ENCODE peak calls at places on chromosomes 4 and X, in nine cellular contexts. Y is left lung; Q is K562; O is heart right ventricle; A is cardiac muscle cell; L is naive thymus-derived CD4-positive, alpha-beta T cell; B is fibroblast of lung; E is pancreas; U is heart left ventricle. H is an unnamed sample. For H3K4me1, the result is how much of the 10 kb centered on the place peaks cover.

GRCh38 chr4:2615821-2616220 is 79.4 kb downstream of the FAM193A start:
- DNase-seq in Y (no peak), Q (no peak), O (no peak), A (no peak), L (no peak), B (no peak), E (no peak), U (no peak), H (no peak)

GRCh38 chr4:66929748-66930147 is 615.6 kb downstream of the CENPC start:
- DNase-seq in Y (no peak), Q (no peak), O (no peak), A (no peak), L (no peak), B (no peak), E (no peak), U (no peak), H (no peak)

GRCh38 chr4:27702710-27703431 is 842.2 kb downstream of the STIM2 start:
- DNase-seq in Y (no peak), Q (peak), O (no peak), A (no peak), L (no peak), B (peak), E (no peak), U (no peak), H (no peak)

GRCh38 chr4:15238720-15239119 is 189.1 kb upstream of the C1QTNF7 start:
- DNase-seq in Y (no peak), Q (peak), O (no peak), A (peak), L (no peak), B (peak), E (no peak), U (no peak), H (no peak)

GRCh38 chrX:68146054-68146453 is 287.2 kb downstream of the OPHN1 start:
- DNase-seq in Y (no peak), Q (peak), O (no peak), A (peak), L (no peak), B (peak), E (no peak), U (no peak), H (no peak)

GRCh38 chrX:41470706-41471105 is 23.6 kb downstream of the NYX start:
- DNase-seq in Y (no peak), Q (no peak), O (no peak), A (no peak), L (no peak), B (no peak), E (no peak), U (no peak), H (no peak)

GRCh38 chr4:67130411-67130810 is 414.9 kb downstream of the CENPC start:
- DNase-seq in Y (no peak), Q (no peak), O (no peak), A (no peak), L (no peak), B (no peak), E (no peak), U (no peak), H (no peak)

GRCh38 chrX:138877746-138878145 is 166.2 kb upstream of the FGF13 start:
- DNase-seq in Y (no peak), Q (no peak), O (no peak), A (no peak), L (no peak), B (no peak), E (no peak), U (no peak), H (no peak)

GRCh38 chr4:148442830-148443549 is 776 bp upstream of the NR3C2 start:
- DNase-seq in Y (no peak), Q (no peak), O (peak), A (no peak), L (no peak), B (peak), E (no peak), U (no peak), H (peak)

GRCh38 chr4:144582105-144582850 is 63.7 kb upstream of the HHIP start:
- DNase-seq in Y (no peak), Q (no peak), O (no peak), A (no peak), L (no peak), B (no peak), E (no peak), U (no peak), H (no peak)

GRCh38 chrX:10171291-10171690 is 14.5 kb downstream of the CLCN4 start:
- DNase-seq in Y (no peak), Q (no peak), O (no peak), A (no peak), L (no peak), B (no peak), E (no peak), U (no peak), H (no peak)

GRCh38 chr4:2745981-2746806 is 9.9 kb downstream of the TNIP2 start:
- DNase-seq in Y (peak), Q (peak), O (peak), A (peak), L (no peak), B (peak), E (peak), U (peak), H (peak)

GRCh38 chrX:153657161-153657560 is 10.2 kb downstream of the DUSP9 start:
- DNase-seq in Y (no peak), Q (no peak), O (no peak), A (no peak), L (no peak), B (no peak), E (peak), U (no peak), H (no peak)

GRCh38 chrX:13487731-13488505 is 81.5 kb upstream of the EGFL6 start:
- DNase-seq in Y (no peak), Q (peak), O (no peak), A (peak), L (no peak), B (peak), E (no peak), U (peak), H (no peak)

GRCh38 chrX:134144231-134144630 is 92.8 kb upstream of the CCDC160 start:
- DNase-seq in Y (no peak), Q (peak), O (no peak), A (peak), L (no peak), B (peak), E (no peak), U (no peak), H (no peak)

GRCh38 chr4:8191136-8191747 is 7.8 kb upstream of the SH3TC1 start:
- DNase-seq in Y (peak), Q (peak), O (peak), A (peak), L (no peak), B (peak), E (no peak), U (peak), H (peak)

GRCh38 chr4:122758033-122758432 is 25.5 kb downstream of the BBS12 start:
- DNase-seq in Y (no peak), Q (peak), O (no peak), A (peak), L (no peak), B (peak), E (no peak), U (no peak), H (no peak)

GRCh38 chrX:46628406-46629371 is 55.1 kb downstream of the CHST7 start:
- DNase-seq in Y (peak), Q (no peak), O (peak), A (peak), L (no peak), B (peak), E (no peak), U (peak), H (no peak)

GRCh38 chr4:176784816-176785215 is 7.9 kb downstream of the VEGFC start:
- DNase-seq in Y (no peak), Q (no peak), O (no peak), A (no peak), L (no peak), B (peak), E (no peak), U (no peak), H (no peak)

GRCh38 chr4:163600731-163601130 is 106.2 kb downstream of the TMA16 start:
- DNase-seq in Y (no peak), Q (no peak), O (no peak), A (no peak), L (no peak), B (no peak), E (no peak), U (no peak), H (no peak)

GRCh38 chr4:178198691-178199090 is 756.5 kb upstream of the AGA start:
- DNase-seq in Y (no peak), Q (no peak), O (no peak), A (no peak), L (no peak), B (peak), E (no peak), U (no peak), H (no peak)

GRCh38 chrX:8841911-8842310 is 40.7 kb upstream of the FAM9A start:
- DNase-seq in Y (no peak), Q (no peak), O (no peak), A (no peak), L (no peak), B (peak), E (no peak), U (no peak), H (no peak)

GRCh38 chr4:109691411-109691920 is 11.8 kb downstream of the CASP6 start:
- DNase-seq in Y (no peak), Q (no peak), O (no peak), A (no peak), L (no peak), B (no peak), E (no peak), U (no peak), H (no peak)

GRCh38 chrX:7139202-7140081 is 8.1 kb upstream of the STS start:
- DNase-seq in Y (no peak), Q (no peak), O (no peak), A (peak), L (no peak), B (peak), E (no peak), U (no peak), H (no peak)

GRCh38 chr4:143083811-143084472 is 100.8 kb upstream of the USP38 start:
- DNase-seq in Y (no peak), Q (no peak), O (no peak), A (peak), L (no peak), B (peak), E (no peak), U (no peak), H (no peak)

GRCh38 chr4:139242511-139243051 is 37.4 kb downstream of the MGARP start:
- DNase-seq in Y (no peak), Q (no peak), O (no peak), A (peak), L (no peak), B (peak), E (no peak), U (no peak), H (no peak)

GRCh38 chr4:145531193-145531592 is 49.5 kb downstream of the SMAD1 start:
- DNase-seq in Y (no peak), Q (no peak), O (peak), A (no peak), L (no peak), B (no peak), E (peak), U (peak), H (no peak)

GRCh38 chr4:66927937-66928336 is 617.4 kb downstream of the CENPC start:
- DNase-seq in Y (no peak), Q (no peak), O (no peak), A (no peak), L (no peak), B (no peak), E (no peak), U (no peak), H (no peak)

GRCh38 chr4:8610858-8611610 is 18.5 kb downstream of the CPZ start:
- DNase-seq in Y (peak), Q (no peak), O (peak), A (no peak), L (no peak), B (no peak), E (peak), U (peak), H (no peak)

GRCh38 chr4:74258949-74259348 is 49.3 kb upstream of the EPGN start:
- DNase-seq in Y (no peak), Q (peak), O (no peak), A (peak), L (no peak), B (peak), E (no peak), U (peak), H (no peak)

GRCh38 chr4:62709618-62710252 is 1509.6 kb downstream of the ADGRL3 start:
- DNase-seq in Y (no peak), Q (peak), O (no peak), A (peak), L (no peak), B (peak), E (no peak), U (no peak), H (no peak)

GRCh38 chr4:183408791-183409190 is 35.6 kb upstream of the CDKN2AIP start:
- DNase-seq in Y (no peak), Q (no peak), O (no peak), A (no peak), L (no peak), B (no peak), E (no peak), U (no peak), H (no peak)

GRCh38 chr4:155984398-155984797 is 30.7 kb upstream of the CTSO start:
- DNase-seq in Y (no peak), Q (no peak), O (no peak), A (no peak), L (no peak), B (no peak), E (no peak), U (no peak), H (no peak)

GRCh38 chrX:54447461-54447860 is 7.3 kb downstream of the TSR2 start:
- DNase-seq in Y (no peak), Q (no peak), O (no peak), A (peak), L (no peak), B (peak), E (no peak), U (no peak), H (no peak)

GRCh38 chrX:78104447-78105176 is 564 bp downstream of the PGK1 start:
- DNase-seq in Y (peak), Q (peak), O (peak), A (peak), L (no peak), B (peak), E (no peak), U (peak), H (peak)

GRCh38 chr4:143254479-143255216 is 69.9 kb downstream of the USP38 start:
- DNase-seq in Y (no peak), Q (peak), O (no peak), A (no peak), L (no peak), B (no peak), E (no peak), U (no peak), H (no peak)

GRCh38 chr4:2352171-2352570 is 66.3 kb downstream of the ZFYVE28 start:
- DNase-seq in Y (peak), Q (no peak), O (no peak), A (no peak), L (no peak), B (no peak), E (no peak), U (peak), H (peak)

GRCh38 chr4:110622841-110623709 is at the start of gene PITX2:
- DNase-seq in Y (peak), Q (no peak), O (peak), A (peak), L (no peak), B (peak), E (peak), U (peak), H (peak)

GRCh38 chr4:48705609-48706008 is 74.5 kb downstream of the FRYL start:
- DNase-seq in Y (no peak), Q (no peak), O (no peak), A (no peak), L (no peak), B (no peak), E (no peak), U (no peak), H (no peak)

GRCh38 chr4:48706741-48707140 is 73.3 kb downstream of the FRYL start:
- DNase-seq in Y (no peak), Q (no peak), O (no peak), A (no peak), L (no peak), B (no peak), E (no peak), U (no peak), H (no peak)

GRCh38 chr4:48708610-48709009 is 71.5 kb downstream of the FRYL start:
- DNase-seq in Y (no peak), Q (no peak), O (no peak), A (no peak), L (no peak), B (no peak), E (no peak), U (no peak), H (no peak)

GRCh38 chr4:48699470-48699869 is 80.6 kb downstream of the FRYL start:
- DNase-seq in Y (no peak), Q (no peak), O (no peak), A (no peak), L (no peak), B (no peak), E (no peak), U (no peak), H (no peak)

DNA sequence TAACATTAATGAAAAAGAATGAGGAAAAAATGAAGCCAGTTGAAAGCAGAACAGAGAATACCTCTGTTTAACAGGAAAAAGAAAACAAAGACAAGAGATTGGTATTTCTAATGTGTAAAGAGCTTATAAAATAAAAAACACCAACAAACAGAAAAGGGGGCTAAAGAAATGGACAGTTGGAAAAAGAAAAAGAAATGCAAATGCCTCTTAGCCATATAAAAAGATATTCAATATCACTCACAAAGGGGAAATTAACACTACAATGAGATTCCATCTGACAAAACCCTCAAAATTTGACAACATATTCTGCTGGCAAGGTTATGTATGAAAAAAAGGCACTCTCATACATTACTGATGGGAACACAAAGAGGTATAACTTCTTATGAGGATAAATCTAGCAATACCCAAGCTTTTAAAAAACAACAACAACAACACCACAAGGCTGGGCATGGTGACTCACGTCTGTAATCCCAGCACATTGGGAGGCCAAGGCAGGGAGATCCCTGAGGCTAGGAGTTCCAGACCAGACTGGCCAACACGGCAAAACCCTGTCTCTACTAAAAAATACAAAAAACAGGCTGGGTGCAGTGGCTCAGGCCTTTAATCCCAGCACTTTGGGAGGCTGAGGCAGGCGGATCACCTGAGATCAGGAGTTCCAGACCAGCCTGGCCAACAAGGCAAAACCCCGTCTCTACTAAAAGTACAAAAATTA is 75.8 kb downstream of the FRYL start:
- DNase-seq in Y (no peak), Q (no peak), O (no peak), A (no peak), L (no peak), B (no peak), E (no peak), U (no peak), H (no peak)
- H3K27ac ChIP-seq in Y (no peak), Q (no peak), O (no peak), A (peak), L (no peak), B (no peak), E (no peak), U (no peak), H (no peak)

DNA sequence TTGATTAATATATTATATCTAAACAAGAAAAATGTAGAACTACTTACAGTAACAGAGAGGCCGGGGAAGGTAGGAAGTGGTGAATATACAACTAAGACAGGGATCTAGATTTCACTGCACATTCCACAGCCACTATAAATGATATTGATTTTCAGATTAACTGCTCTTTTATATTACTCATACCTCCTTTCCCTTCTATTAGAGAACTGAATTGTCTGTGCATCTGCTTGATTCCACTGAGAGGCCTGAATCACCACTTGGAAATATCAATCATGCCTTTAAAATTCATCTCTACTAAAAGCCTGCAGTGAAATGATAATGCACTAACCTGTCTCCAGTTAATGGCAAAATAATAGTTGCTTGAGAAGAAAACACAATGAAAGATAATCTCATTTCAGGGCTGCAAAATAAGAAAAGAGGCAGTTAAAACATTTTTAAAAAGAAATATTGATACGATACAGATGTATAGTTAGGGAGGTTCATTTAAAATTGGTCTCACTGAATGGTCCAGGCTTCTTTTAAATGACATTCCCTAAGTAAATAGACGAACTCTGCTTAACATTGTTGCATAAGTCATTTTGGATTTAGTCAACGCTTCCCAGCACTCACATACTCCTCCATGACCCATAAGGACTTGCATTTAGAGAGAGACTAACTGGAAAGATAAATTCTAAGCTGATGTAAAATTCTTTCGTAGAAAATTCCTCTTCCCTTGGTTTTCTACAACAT is 3.8 kb downstream of the ANTXR2 start:
- DNase-seq in Y (no peak), Q (no peak), O (no peak), A (peak), L (no peak), B (peak), E (no peak), U (no peak), H (no peak)
- H3K4me3 ChIP-seq in Y (no peak), Q (peak), O (no peak), A (peak), L (no peak), B (peak), E (no peak), U (no peak), H (no peak)

GRCh38 chr4:128821151-128821550 is 11.7 kb downstream of the JADE1 start:
- DNase-seq in Y (no peak), Q (no peak), O (no peak), A (no peak), L (no peak), B (no peak), E (no peak), U (no peak), H (no peak)

GRCh38 chr4:128823025-128823661 is 13.6 kb downstream of the JADE1 start:
- DNase-seq in Y (no peak), Q (no peak), O (no peak), A (peak), L (no peak), B (peak), E (no peak), U (no peak), H (no peak)

GRCh38 chr4:128818442-128818841 is 8.9 kb downstream of the JADE1 start:
- DNase-seq in Y (no peak), Q (no peak), O (no peak), A (no peak), L (no peak), B (no peak), E (no peak), U (no peak), H (no peak)

GRCh38 chr4:128819082-128819742 is 9.7 kb downstream of the JADE1 start:
- DNase-seq in Y (no peak), Q (peak), O (no peak), A (no peak), L (no peak), B (no peak), E (no peak), U (no peak), H (no peak)

DNA sequence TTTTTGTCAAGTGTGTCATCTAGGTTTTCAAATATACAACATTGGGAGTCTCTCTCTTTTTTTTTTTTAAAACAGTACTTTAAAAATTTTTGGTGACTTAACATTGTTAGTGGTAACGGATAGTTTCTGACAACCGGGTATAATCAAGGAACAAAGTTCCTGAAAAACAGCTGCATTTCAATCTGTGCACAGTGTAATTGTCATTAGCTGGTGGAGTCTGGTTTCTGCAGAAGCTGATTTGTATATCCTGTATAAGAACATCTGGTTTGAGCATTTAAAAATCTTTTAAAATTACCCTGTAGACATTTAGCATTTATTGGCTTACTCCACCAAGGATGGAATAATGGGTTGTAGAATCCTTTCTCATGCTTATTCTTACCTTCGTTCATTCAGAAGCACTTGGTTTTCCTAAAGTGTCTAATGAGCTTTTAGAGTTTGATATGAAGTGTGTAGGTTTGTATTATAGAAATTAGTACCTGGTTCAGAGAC is 11.2 kb downstream of the JADE1 start:
- DNase-seq in Y (no peak), Q (no peak), O (no peak), A (no peak), L (no peak), B (no peak), E (no peak), U (no peak), H (no peak)
- H3K4me1 ChIP-seq in Y (under half), Q (under half), O (half or more), A (under half), L (under half), B (under half), E (under half), U (under half), H (half or more)

GRCh38 chr4:76074468-76074867 is at the start of gene ART3:
- DNase-seq in Y (no peak), Q (no peak), O (no peak), A (no peak), L (no peak), B (no peak), E (no peak), U (peak), H (no peak)
- H3K27ac ChIP-seq in Y (no peak), Q (no peak), O (peak), A (peak), L (no peak), B (no peak), E (no peak), U (peak), H (no peak)